ENCODE peak calls at places on chromosome 1, in six cellular contexts. One of them, this sample, is unnamed.

GRCh38 chr1:27306892-27307850 is 14.8 kb upstream of the TMEM222 start:
- DNase-seq in hepatocyte: no peak
- DNase-seq in A549: peak; percentile 33
- DNase-seq in epithelial cell of esophagus: no peak
- DNase-seq in H9: peak; percentile 91
- DNase-seq in uterus: no peak
- DNase-seq in this sample: no peak

GRCh38 chr1:18927654-18928272 is 25.4 kb upstream of the ALDH4A1 start:
- DNase-seq in hepatocyte: no peak
- DNase-seq in epithelial cell of esophagus: peak; percentile 39
- DNase-seq in A549: no peak
- DNase-seq in uterus: no peak
- DNase-seq in H9: no peak
- DNase-seq in this sample: no peak

GRCh38 chr1:211285196-211285595 is 26.0 kb downstream of the RCOR3 start:
- DNase-seq in hepatocyte: no peak
- DNase-seq in epithelial cell of esophagus: no peak
- DNase-seq in uterus: no peak
- DNase-seq in H9: no peak
- DNase-seq in A549: no peak
- DNase-seq in this sample: no peak

GRCh38 chr1:216815239-216815955 is 92.2 kb upstream of the ESRRG start:
- DNase-seq in A549: no peak
- DNase-seq in epithelial cell of esophagus: peak; percentile 10
- DNase-seq in H9: no peak
- DNase-seq in uterus: no peak
- DNase-seq in hepatocyte: peak; percentile 30
- DNase-seq in this sample: no peak

GRCh38 chr1:160682983-160683886 is 28.4 kb downstream of the CD48 start:
- DNase-seq in epithelial cell of esophagus: peak; percentile 6
- DNase-seq in hepatocyte: no peak
- DNase-seq in A549: no peak
- DNase-seq in H9: no peak
- DNase-seq in uterus: no peak
- DNase-seq in this sample: no peak

GRCh38 chr1:59057211-59057694 is 239.6 kb upstream of the FGGY start:
- DNase-seq in hepatocyte: peak; percentile 91
- DNase-seq in epithelial cell of esophagus: peak; percentile 88
- DNase-seq in uterus: peak; percentile 91
- DNase-seq in H9: no peak
- DNase-seq in A549: peak; percentile 68
- DNase-seq in this sample: peak; percentile 58

GRCh38 chr1:240771450-240771849 is 159.5 kb upstream of the GREM2 start:
- DNase-seq in H9: no peak
- DNase-seq in uterus: no peak
- DNase-seq in epithelial cell of esophagus: no peak
- DNase-seq in hepatocyte: no peak
- DNase-seq in A549: no peak
- DNase-seq in this sample: no peak

GRCh38 chr1:101122452-101123166 is 97.0 kb upstream of the DPH5 start:
- DNase-seq in uterus: no peak
- DNase-seq in epithelial cell of esophagus: no peak
- DNase-seq in A549: no peak
- DNase-seq in H9: no peak
- DNase-seq in hepatocyte: no peak
- DNase-seq in this sample: no peak

GRCh38 chr1:214002472-214002871 is 14.7 kb downstream of the PROX1 start:
- DNase-seq in uterus: no peak
- DNase-seq in epithelial cell of esophagus: peak; percentile 54
- DNase-seq in hepatocyte: peak; percentile 74
- DNase-seq in H9: no peak
- DNase-seq in A549: peak; percentile 49
- DNase-seq in this sample: no peak

GRCh38 chr1:230176871-230177411 is 109.9 kb downstream of the GALNT2 start:
- DNase-seq in epithelial cell of esophagus: no peak
- DNase-seq in uterus: peak; percentile 75
- DNase-seq in hepatocyte: no peak
- DNase-seq in A549: no peak
- DNase-seq in H9: peak; percentile 21
- DNase-seq in this sample: no peak

GRCh38 chr1:24501371-24502167 is 1.1 kb upstream of the RCAN3 start:
- DNase-seq in H9: no peak
- DNase-seq in epithelial cell of esophagus: peak; percentile 60
- DNase-seq in hepatocyte: peak; percentile 36
- DNase-seq in uterus: no peak
- DNase-seq in A549: peak; percentile 44
- DNase-seq in this sample: peak; percentile 55

GRCh38 chr1:236608930-236609726 is 4.8 kb upstream of the HEATR1 start:
- DNase-seq in H9: peak; percentile 69
- DNase-seq in hepatocyte: peak; percentile 70
- DNase-seq in epithelial cell of esophagus: peak; percentile 72
- DNase-seq in uterus: peak; percentile 48
- DNase-seq in A549: peak; percentile 73
- DNase-seq in this sample: no peak

GRCh38 chr1:159826436-159827101 is at the start of gene SLAMF8:
- DNase-seq in hepatocyte: no peak
- DNase-seq in A549: no peak
- DNase-seq in H9: no peak
- DNase-seq in epithelial cell of esophagus: no peak
- DNase-seq in uterus: no peak
- DNase-seq in this sample: peak; percentile 72

GRCh38 chr1:8097077-8097799 is 71.1 kb upstream of the ERRFI1 start:
- DNase-seq in H9: no peak
- DNase-seq in A549: peak; percentile 94
- DNase-seq in uterus: no peak
- DNase-seq in epithelial cell of esophagus: peak; percentile 95
- DNase-seq in hepatocyte: peak; percentile 68
- DNase-seq in this sample: no peak

GRCh38 chr1:52574594-52574993 is 21.7 kb upstream of the TUT4 start:
- DNase-seq in A549: peak; percentile 66
- DNase-seq in H9: no peak
- DNase-seq in epithelial cell of esophagus: peak; percentile 95
- DNase-seq in hepatocyte: peak; percentile 61
- DNase-seq in uterus: no peak
- DNase-seq in this sample: no peak

GRCh38 chr1:186806477-186806876 is 22.3 kb upstream of the PLA2G4A start:
- DNase-seq in H9: peak; percentile 32
- DNase-seq in uterus: no peak
- DNase-seq in hepatocyte: no peak
- DNase-seq in A549: peak; percentile 77
- DNase-seq in epithelial cell of esophagus: peak; percentile 70
- DNase-seq in this sample: no peak

GRCh38 chr1:168972887-168973286 is 133.6 kb upstream of the ATP1B1 start:
- DNase-seq in A549: no peak
- DNase-seq in H9: no peak
- DNase-seq in epithelial cell of esophagus: no peak
- DNase-seq in hepatocyte: no peak
- DNase-seq in uterus: no peak
- DNase-seq in this sample: peak; percentile 54

GRCh38 chr1:115293006-115293405 is 45.0 kb downstream of the NGF start:
- DNase-seq in H9: no peak
- DNase-seq in A549: no peak
- DNase-seq in epithelial cell of esophagus: no peak
- DNase-seq in hepatocyte: no peak
- DNase-seq in uterus: no peak
- DNase-seq in this sample: no peak

GRCh38 chr1:183932412-183932811 is 105.1 kb downstream of the COLGALT2 start:
- DNase-seq in A549: no peak
- DNase-seq in H9: no peak
- DNase-seq in uterus: peak; percentile 91
- DNase-seq in epithelial cell of esophagus: no peak
- DNase-seq in hepatocyte: peak; percentile 55
- DNase-seq in this sample: peak; percentile 56

GRCh38 chr1:199089393-199090122 is 450.7 kb downstream of the PTPRC start:
- DNase-seq in H9: no peak
- DNase-seq in hepatocyte: no peak
- DNase-seq in uterus: no peak
- DNase-seq in epithelial cell of esophagus: no peak
- DNase-seq in A549: no peak
- DNase-seq in this sample: no peak

GRCh38 chr1:107943694-107944093 is 21.3 kb downstream of the VAV3 start:
- DNase-seq in uterus: no peak
- DNase-seq in H9: no peak
- DNase-seq in A549: no peak
- DNase-seq in epithelial cell of esophagus: no peak
- DNase-seq in hepatocyte: no peak
- DNase-seq in this sample: no peak

GRCh38 chr1:222095606-222096475 is 354.0 kb upstream of the DUSP10 start:
- DNase-seq in hepatocyte: peak; percentile 33
- DNase-seq in epithelial cell of esophagus: peak; percentile 36
- DNase-seq in H9: peak; percentile 67
- DNase-seq in uterus: peak; percentile 17
- DNase-seq in A549: peak; percentile 38
- DNase-seq in this sample: no peak

GRCh38 chr1:100631015-100631521 is 88.5 kb upstream of the VCAM1 start:
- DNase-seq in hepatocyte: no peak
- DNase-seq in A549: no peak
- DNase-seq in uterus: no peak
- DNase-seq in epithelial cell of esophagus: no peak
- DNase-seq in H9: no peak
- DNase-seq in this sample: no peak

GRCh38 chr1:19840228-19840627 is 25.1 kb upstream of the RNF186 start:
- DNase-seq in H9: no peak
- DNase-seq in uterus: no peak
- DNase-seq in hepatocyte: no peak
- DNase-seq in A549: no peak
- DNase-seq in epithelial cell of esophagus: no peak
- DNase-seq in this sample: no peak

GRCh38 chr1:228734881-228735801 is at the start of gene RHOU:
- DNase-seq in uterus: peak; percentile 82
- DNase-seq in hepatocyte: peak; percentile 93
- DNase-seq in H9: peak; percentile 61
- DNase-seq in A549: peak; percentile 67
- DNase-seq in epithelial cell of esophagus: peak; percentile 18
- DNase-seq in this sample: peak; percentile 87
- TF ChIP-seq CTCF in uterus: peak; percentile 94
- TF ChIP-seq CTCF in hepatocyte: peak; percentile 50
- TF ChIP-seq CTCF in H9: peak; percentile 82
- TF ChIP-seq CTCF in A549: peak; percentile 96
- TF ChIP-seq CTCF in epithelial cell of esophagus: no peak
- TF ChIP-seq CTCF in this sample: peak; percentile 72

DNA sequence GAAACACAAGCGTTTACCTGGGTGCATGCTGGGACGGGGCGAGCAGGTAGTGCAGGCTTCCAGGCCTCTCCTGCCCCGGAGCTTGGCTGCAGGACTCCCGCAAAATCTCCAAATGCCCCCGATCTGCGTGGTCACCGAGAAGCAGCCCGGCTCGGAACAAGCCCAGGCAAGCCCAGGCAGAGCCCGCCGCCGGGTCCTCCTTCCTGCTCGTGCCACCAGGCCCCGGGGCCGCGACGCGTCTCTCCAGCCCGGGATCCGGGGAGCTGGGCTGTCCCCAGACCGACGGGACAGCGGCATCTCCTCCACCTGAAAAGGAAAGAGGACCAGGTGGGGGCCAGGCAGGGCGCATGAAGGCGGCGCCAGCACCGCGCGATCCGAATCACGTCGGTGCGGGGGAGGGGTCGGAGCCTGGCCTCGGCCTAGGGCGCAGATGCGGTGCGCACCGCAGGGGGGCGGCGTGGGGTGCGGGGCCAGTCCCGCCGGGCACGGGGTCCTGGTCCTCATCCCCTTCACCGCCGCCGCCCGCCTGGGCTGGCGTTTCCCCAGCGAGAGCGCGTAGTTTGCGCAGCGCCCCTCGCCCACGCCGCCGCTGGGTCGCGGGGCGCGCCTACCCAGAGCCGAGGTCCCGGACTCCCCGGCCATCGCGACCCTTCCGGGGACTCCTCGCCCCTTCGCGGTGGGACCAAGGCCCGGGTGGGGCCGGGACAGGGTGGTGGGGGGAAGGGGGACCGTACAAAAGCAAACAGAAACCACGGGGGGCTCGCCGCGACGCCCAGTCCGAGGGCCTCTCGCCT is 52.4 kb upstream of the H6PD start:
- DNase-seq in epithelial cell of esophagus: peak; percentile 78
- DNase-seq in A549: peak; percentile 50
- DNase-seq in H9: peak; percentile 62
- DNase-seq in uterus: peak; percentile 61
- DNase-seq in hepatocyte: peak; percentile 81
- DNase-seq in this sample: peak; percentile 72
- TF ChIP-seq CTCF in epithelial cell of esophagus: no peak
- TF ChIP-seq CTCF in A549: peak; percentile 10
- TF ChIP-seq CTCF in H9: no peak
- TF ChIP-seq CTCF in uterus: peak; percentile 29
- TF ChIP-seq CTCF in hepatocyte: peak; percentile 17
- TF ChIP-seq CTCF in this sample: no peak

DNA sequence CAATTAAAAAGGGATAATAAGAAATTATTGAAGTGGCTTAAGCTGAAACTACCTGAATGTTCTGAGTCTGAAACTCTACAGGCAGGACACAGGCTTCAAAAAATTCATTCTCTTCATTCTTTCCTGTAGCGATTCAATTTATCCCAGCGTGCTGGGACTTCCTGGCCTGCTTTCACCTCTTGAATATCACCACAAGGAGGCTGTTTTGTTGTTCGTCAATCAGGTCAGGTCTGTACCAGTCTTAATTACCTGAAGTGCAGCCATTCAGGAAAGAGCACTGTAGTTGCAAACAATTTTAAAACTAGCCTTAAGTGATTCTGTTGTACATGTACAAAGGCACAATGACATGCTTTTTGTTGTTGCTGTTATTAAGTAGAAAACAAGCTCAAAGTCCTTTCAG is 38.4 kb downstream of the FYB2 start:
- DNase-seq in H9: no peak
- DNase-seq in epithelial cell of esophagus: peak; percentile 6
- DNase-seq in hepatocyte: no peak
- DNase-seq in uterus: no peak
- DNase-seq in A549: no peak
- DNase-seq in this sample: no peak
- TF ChIP-seq CTCF in H9: peak; percentile 51
- TF ChIP-seq CTCF in epithelial cell of esophagus: peak; percentile 29
- TF ChIP-seq CTCF in hepatocyte: no peak
- TF ChIP-seq CTCF in uterus: no peak
- TF ChIP-seq CTCF in A549: no peak
- TF ChIP-seq CTCF in this sample: no peak

DNA sequence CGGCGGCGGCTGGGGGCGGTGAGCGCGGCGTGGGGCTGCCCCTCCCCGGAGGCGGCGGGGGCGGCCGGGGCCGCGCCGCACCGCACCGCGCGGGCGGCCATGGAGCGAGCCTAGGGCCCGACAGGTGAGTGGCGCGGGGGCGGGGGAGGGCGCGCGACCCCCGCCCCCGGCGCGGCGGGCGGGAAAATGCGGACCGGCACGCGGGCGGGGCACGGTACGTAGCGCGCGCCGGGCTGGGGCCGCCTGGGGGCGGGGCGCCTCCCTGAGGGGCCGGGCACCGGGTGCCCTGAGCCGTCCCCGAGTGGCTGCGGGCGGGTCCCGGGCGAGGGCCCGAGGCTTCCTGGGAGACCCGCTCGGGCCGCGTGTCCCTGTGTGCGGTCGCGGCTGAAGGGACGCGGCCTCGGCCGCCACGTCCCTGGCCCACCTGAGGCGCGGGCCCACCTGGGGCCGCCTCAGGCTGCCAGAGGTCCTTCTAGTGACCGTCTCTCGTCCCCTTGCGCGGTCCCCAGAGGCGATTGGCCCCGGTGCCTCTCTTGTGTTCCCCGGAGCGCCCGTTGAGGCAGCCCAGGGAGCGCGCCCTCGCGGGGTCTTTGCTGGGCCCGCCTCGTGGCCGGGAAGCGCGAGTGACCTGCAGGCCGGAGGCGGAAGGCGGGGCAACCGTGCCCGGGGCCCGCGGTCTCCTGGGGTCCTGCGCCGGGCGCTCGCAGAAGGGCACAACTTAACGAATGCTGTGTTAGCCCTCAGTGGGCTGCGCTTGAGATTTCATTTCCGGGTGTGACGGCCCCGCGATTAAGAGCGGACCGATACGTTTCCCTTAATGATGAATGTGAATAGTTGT is 500 bp downstream of the FAM20B start:
- DNase-seq in uterus: peak; percentile 61
- DNase-seq in hepatocyte: peak; percentile 92
- DNase-seq in epithelial cell of esophagus: peak; percentile 60
- DNase-seq in H9: peak; percentile 78
- DNase-seq in A549: peak; percentile 77
- DNase-seq in this sample: peak; percentile 90
- TF ChIP-seq CTCF in uterus: no peak
- TF ChIP-seq CTCF in hepatocyte: no peak
- TF ChIP-seq CTCF in epithelial cell of esophagus: no peak
- TF ChIP-seq CTCF in H9: no peak
- TF ChIP-seq CTCF in A549: no peak
- TF ChIP-seq CTCF in this sample: no peak